ENCODE peak calls at places on chromosomes 3 and 15, in five cellular contexts. One of them, this sample, is unnamed.

GRCh38 chr3:190369701-190370295 is 18.2 kb upstream of the CLDN16 start:
- DNase-seq in OCI-LY7: no peak
- DNase-seq in astrocyte of the spinal cord: no peak
- DNase-seq in left lung: no peak
- DNase-seq in bronchial epithelial cell: peak
- DNase-seq in this sample: peak

GRCh38 chr3:184582583-184582982 is 21.0 kb downstream of the EPHB3 start:
- DNase-seq in left lung: no peak
- DNase-seq in OCI-LY7: no peak
- DNase-seq in astrocyte of the spinal cord: peak
- DNase-seq in bronchial epithelial cell: no peak
- DNase-seq in this sample: no peak

GRCh38 chr3:110069641-110070538 is 732.5 kb upstream of the DPPA4 start:
- DNase-seq in OCI-LY7: no peak
- DNase-seq in left lung: no peak
- DNase-seq in bronchial epithelial cell: peak
- DNase-seq in astrocyte of the spinal cord: peak
- DNase-seq in this sample: no peak

GRCh38 chr3:24177201-24177600 is 232.1 kb downstream of the NR1D2 start:
- DNase-seq in bronchial epithelial cell: no peak
- DNase-seq in astrocyte of the spinal cord: no peak
- DNase-seq in left lung: no peak
- DNase-seq in OCI-LY7: no peak
- DNase-seq in this sample: no peak

GRCh38 chr3:50139308-50139707 is 15.8 kb upstream of the SEMA3F start:
- DNase-seq in OCI-LY7: no peak
- DNase-seq in left lung: no peak
- DNase-seq in astrocyte of the spinal cord: no peak
- DNase-seq in bronchial epithelial cell: no peak
- DNase-seq in this sample: no peak

GRCh38 chr15:53160092-53160704 is 370.1 kb upstream of the ONECUT1 start:
- DNase-seq in astrocyte of the spinal cord: no peak
- DNase-seq in bronchial epithelial cell: no peak
- DNase-seq in left lung: no peak
- DNase-seq in OCI-LY7: no peak
- DNase-seq in this sample: no peak

GRCh38 chr3:192812736-192813383 is 85.5 kb upstream of the FGF12 start:
- DNase-seq in bronchial epithelial cell: peak
- DNase-seq in left lung: no peak
- DNase-seq in OCI-LY7: peak
- DNase-seq in astrocyte of the spinal cord: peak
- DNase-seq in this sample: peak

GRCh38 chr15:40343512-40343911 is 2.8 kb upstream of the CCDC9B start:
- DNase-seq in astrocyte of the spinal cord: peak
- DNase-seq in bronchial epithelial cell: peak
- DNase-seq in OCI-LY7: no peak
- DNase-seq in left lung: no peak
- DNase-seq in this sample: peak

GRCh38 chr3:41199866-41200668 is 762 bp downstream of the CTNNB1 start:
- DNase-seq in OCI-LY7: peak
- DNase-seq in bronchial epithelial cell: peak
- DNase-seq in left lung: no peak
- DNase-seq in astrocyte of the spinal cord: peak
- DNase-seq in this sample: peak

GRCh38 chr3:193917096-193917495 is 218.9 kb upstream of the HES1 start:
- DNase-seq in bronchial epithelial cell: no peak
- DNase-seq in astrocyte of the spinal cord: no peak
- DNase-seq in left lung: no peak
- DNase-seq in OCI-LY7: no peak
- DNase-seq in this sample: no peak

GRCh38 chr15:42919794-42920280 is 741 bp downstream of the TTBK2 start:
- DNase-seq in astrocyte of the spinal cord: peak
- DNase-seq in bronchial epithelial cell: peak
- DNase-seq in OCI-LY7: peak
- DNase-seq in left lung: no peak
- DNase-seq in this sample: no peak

GRCh38 chr15:70097337-70098169 is at the start of gene TLE3:
- DNase-seq in bronchial epithelial cell: peak
- DNase-seq in astrocyte of the spinal cord: peak
- DNase-seq in left lung: peak
- DNase-seq in OCI-LY7: peak
- DNase-seq in this sample: peak
- TF ChIP-seq CTCF in bronchial epithelial cell: peak
- TF ChIP-seq CTCF in astrocyte of the spinal cord: peak
- TF ChIP-seq CTCF in left lung: peak
- TF ChIP-seq CTCF in OCI-LY7: peak
- TF ChIP-seq CTCF in this sample: peak

GRCh38 chr3:100088735-100089368 is 25.4 kb downstream of the FILIP1L start:
- DNase-seq in OCI-LY7: no peak
- DNase-seq in bronchial epithelial cell: peak
- DNase-seq in left lung: no peak
- DNase-seq in astrocyte of the spinal cord: no peak
- DNase-seq in this sample: no peak

GRCh38 chr3:100089802-100090668 is 24.3 kb downstream of the FILIP1L start:
- DNase-seq in astrocyte of the spinal cord: peak
- DNase-seq in OCI-LY7: no peak
- DNase-seq in left lung: no peak
- DNase-seq in bronchial epithelial cell: peak
- DNase-seq in this sample: peak

GRCh38 chr3:100087203-100087602 is 27.1 kb downstream of the FILIP1L start:
- DNase-seq in left lung: no peak
- DNase-seq in OCI-LY7: no peak
- DNase-seq in astrocyte of the spinal cord: peak
- DNase-seq in bronchial epithelial cell: no peak
- DNase-seq in this sample: no peak

GRCh38 chr3:100093826-100094225 is 20.5 kb downstream of the FILIP1L start:
- DNase-seq in OCI-LY7: no peak
- DNase-seq in astrocyte of the spinal cord: no peak
- DNase-seq in left lung: no peak
- DNase-seq in bronchial epithelial cell: peak
- DNase-seq in this sample: no peak

GRCh38 chr3:100090669-100091005 is 23.7 kb downstream of the FILIP1L start:
- DNase-seq in astrocyte of the spinal cord: no peak
- DNase-seq in OCI-LY7: no peak
- DNase-seq in bronchial epithelial cell: no peak
- DNase-seq in left lung: no peak
- DNase-seq in this sample: no peak
- TF ChIP-seq CTCF in astrocyte of the spinal cord: no peak
- TF ChIP-seq CTCF in OCI-LY7: peak
- TF ChIP-seq CTCF in bronchial epithelial cell: no peak
- TF ChIP-seq CTCF in left lung: no peak
- TF ChIP-seq CTCF in this sample: no peak

GRCh38 chr3:151774235-151774634 is 39.7 kb upstream of the AADAC start:
- DNase-seq in astrocyte of the spinal cord: no peak
- DNase-seq in left lung: no peak
- DNase-seq in bronchial epithelial cell: no peak
- DNase-seq in OCI-LY7: no peak
- DNase-seq in this sample: no peak

GRCh38 chr3:151768393-151768930 is 34.7 kb downstream of the AADACL2 start:
- DNase-seq in bronchial epithelial cell: no peak
- DNase-seq in OCI-LY7: no peak
- DNase-seq in astrocyte of the spinal cord: no peak
- DNase-seq in left lung: no peak
- DNase-seq in this sample: no peak

GRCh38 chr3:151772825-151773480 is 39.2 kb downstream of the AADACL2 start:
- DNase-seq in bronchial epithelial cell: peak
- DNase-seq in left lung: no peak
- DNase-seq in OCI-LY7: no peak
- DNase-seq in astrocyte of the spinal cord: no peak
- DNase-seq in this sample: no peak

GRCh38 chr3:151769175-151769574 is 35.4 kb downstream of the AADACL2 start:
- DNase-seq in bronchial epithelial cell: no peak
- DNase-seq in left lung: no peak
- DNase-seq in OCI-LY7: no peak
- DNase-seq in astrocyte of the spinal cord: no peak
- DNase-seq in this sample: no peak

DNA sequence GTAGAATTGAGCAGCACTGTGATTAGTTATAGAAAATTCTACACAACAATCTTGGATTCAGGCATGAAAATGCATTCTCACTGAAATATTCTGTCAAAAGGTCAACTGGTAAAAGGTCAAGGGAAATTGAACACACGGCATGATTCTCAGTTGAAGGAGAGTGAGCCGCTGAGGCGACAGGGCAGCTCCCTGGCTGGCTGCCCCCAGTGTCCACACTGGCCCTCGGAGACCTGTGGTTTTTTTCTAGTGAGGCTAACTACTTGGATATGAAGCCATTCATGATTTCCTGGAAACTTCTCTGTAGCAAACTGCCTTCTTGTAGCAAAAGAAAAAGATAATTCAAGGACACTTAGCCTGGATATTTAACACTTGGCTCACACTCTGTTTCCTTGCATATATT is 37.2 kb downstream of the AADACL2 start:
- DNase-seq in left lung: peak
- DNase-seq in OCI-LY7: no peak
- DNase-seq in bronchial epithelial cell: peak
- DNase-seq in astrocyte of the spinal cord: peak
- DNase-seq in this sample: no peak
- TF ChIP-seq CTCF in left lung: no peak
- TF ChIP-seq CTCF in OCI-LY7: no peak
- TF ChIP-seq CTCF in bronchial epithelial cell: no peak
- TF ChIP-seq CTCF in astrocyte of the spinal cord: no peak
- TF ChIP-seq CTCF in this sample: no peak

GRCh38 chr15:59154268-59154667 is 49.3 kb downstream of the CCNB2 start:
- DNase-seq in left lung: no peak
- DNase-seq in bronchial epithelial cell: no peak
- DNase-seq in OCI-LY7: no peak
- DNase-seq in astrocyte of the spinal cord: no peak
- DNase-seq in this sample: no peak

GRCh38 chr15:59157840-59158700 is 48.6 kb upstream of the LDHAL6B start:
- DNase-seq in left lung: no peak
- DNase-seq in bronchial epithelial cell: no peak
- DNase-seq in OCI-LY7: no peak
- DNase-seq in astrocyte of the spinal cord: no peak
- DNase-seq in this sample: no peak

GRCh38 chr15:59158701-59159034 is 48.0 kb upstream of the LDHAL6B start:
- DNase-seq in astrocyte of the spinal cord: no peak
- DNase-seq in left lung: no peak
- DNase-seq in OCI-LY7: no peak
- DNase-seq in bronchial epithelial cell: no peak
- DNase-seq in this sample: no peak

GRCh38 chr15:59159210-59159609 is 47.4 kb upstream of the LDHAL6B start:
- DNase-seq in bronchial epithelial cell: no peak
- DNase-seq in left lung: no peak
- DNase-seq in astrocyte of the spinal cord: no peak
- DNase-seq in OCI-LY7: no peak
- DNase-seq in this sample: no peak

DNA sequence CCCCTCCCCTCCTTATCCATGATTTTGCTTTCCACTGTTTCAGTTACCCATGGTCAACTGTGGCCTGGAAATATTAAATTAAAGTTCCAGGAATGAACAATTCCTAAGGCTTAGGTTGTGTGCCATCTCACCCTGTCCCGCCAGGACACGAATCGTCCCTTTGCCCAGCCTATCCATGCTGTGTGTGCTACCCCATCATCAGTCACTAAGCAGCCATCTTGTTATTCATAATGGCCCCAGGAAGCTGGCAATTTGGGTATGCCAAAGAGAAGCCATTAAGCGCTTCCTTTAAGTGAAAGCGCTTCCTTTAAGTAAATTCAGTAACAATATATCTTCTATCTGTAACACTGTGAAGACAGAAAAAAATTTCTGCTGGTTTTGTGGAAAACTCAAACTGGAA is 49.2 kb upstream of the LDHAL6B start:
- DNase-seq in astrocyte of the spinal cord: no peak
- DNase-seq in left lung: no peak
- DNase-seq in bronchial epithelial cell: no peak
- DNase-seq in OCI-LY7: no peak
- DNase-seq in this sample: no peak
- TF ChIP-seq CTCF in astrocyte of the spinal cord: no peak
- TF ChIP-seq CTCF in left lung: no peak
- TF ChIP-seq CTCF in bronchial epithelial cell: no peak
- TF ChIP-seq CTCF in OCI-LY7: no peak
- TF ChIP-seq CTCF in this sample: no peak

DNA sequence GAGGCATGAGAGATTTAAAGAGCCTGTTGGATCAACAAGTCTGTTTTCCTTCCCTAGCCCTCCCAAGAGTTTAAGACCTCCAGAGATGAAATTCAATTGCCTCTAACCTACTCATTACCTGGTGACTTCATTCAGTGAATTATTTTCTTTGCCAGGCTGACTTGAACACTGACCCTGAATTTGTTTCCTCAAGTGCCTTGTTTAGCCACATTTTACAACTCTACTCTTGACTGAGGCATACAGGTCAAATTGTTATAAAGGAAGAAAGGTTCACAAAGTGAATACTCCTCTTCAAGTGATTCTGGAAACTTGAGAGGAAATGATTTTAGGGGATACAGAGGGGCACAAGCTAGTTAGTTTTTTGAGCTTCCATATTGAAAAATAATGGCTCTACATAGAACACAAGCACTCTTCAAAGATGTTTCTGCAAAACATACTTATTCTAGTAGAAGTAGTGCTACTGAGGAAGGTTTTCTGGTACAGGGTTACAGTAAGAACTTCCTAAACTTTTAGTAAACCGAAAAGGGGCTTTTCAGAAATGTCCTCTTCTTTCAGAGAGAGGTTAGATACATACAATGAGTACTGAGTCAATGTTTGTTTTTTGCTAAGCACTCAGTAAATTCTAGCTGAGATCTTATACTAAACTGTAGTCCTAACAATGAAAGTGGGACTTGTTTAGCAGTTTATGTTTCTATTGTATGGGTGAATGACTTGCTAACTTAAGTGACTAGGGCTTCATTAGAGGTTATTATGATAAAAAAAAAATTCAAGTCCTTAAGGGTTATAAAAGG is 137.4 kb upstream of the SATB1 start:
- DNase-seq in bronchial epithelial cell: no peak
- DNase-seq in left lung: no peak
- DNase-seq in OCI-LY7: no peak
- DNase-seq in astrocyte of the spinal cord: no peak
- DNase-seq in this sample: no peak
- TF ChIP-seq CTCF in bronchial epithelial cell: no peak
- TF ChIP-seq CTCF in left lung: no peak
- TF ChIP-seq CTCF in OCI-LY7: no peak
- TF ChIP-seq CTCF in astrocyte of the spinal cord: no peak
- TF ChIP-seq CTCF in this sample: no peak

GRCh38 chr3:116579843-116580242 is 129.7 kb upstream of the TUSC7 start:
- DNase-seq in left lung: no peak
- DNase-seq in bronchial epithelial cell: peak
- DNase-seq in OCI-LY7: no peak
- DNase-seq in astrocyte of the spinal cord: peak
- DNase-seq in this sample: peak
- TF ChIP-seq CTCF in left lung: no peak
- TF ChIP-seq CTCF in bronchial epithelial cell: no peak
- TF ChIP-seq CTCF in OCI-LY7: no peak
- TF ChIP-seq CTCF in astrocyte of the spinal cord: no peak
- TF ChIP-seq CTCF in this sample: no peak